ENCODE peak calls at places on chromosomes 4 and X, in eight cellular contexts. I, K, V, L, Q, A, T and P are unnamed samples.

GRCh38 chrX:133660356-133660755 is 245.1 kb upstream of the GPC4 start:
- DNase-seq in I (no peak), K (peak; percentile 93), V (peak; percentile 58), L (no peak), Q (peak; percentile 87), A (peak; percentile 48), T (no peak), P (no peak)

GRCh38 chr4:132592340-132592739 is 556.8 kb upstream of the PCDH10 start:
- DNase-seq in I (no peak), K (no peak), V (no peak), L (no peak), Q (no peak), A (no peak), T (no peak), P (no peak)

GRCh38 chr4:16157609-16158503 is 68.4 kb downstream of the TAPT1 start:
- DNase-seq in I (peak; percentile 82), K (no peak), V (no peak), L (no peak), Q (no peak), A (no peak), T (no peak), P (no peak)

GRCh38 chr4:29002151-29002550 is 1718.0 kb upstream of the PCDH7 start:
- DNase-seq in I (peak; percentile 79), K (no peak), V (no peak), L (no peak), Q (no peak), A (no peak), T (no peak), P (no peak)

GRCh38 chrX:40508560-40508959 is 72.2 kb upstream of the ATP6AP2 start:
- DNase-seq in I (no peak), K (no peak), V (no peak), L (no peak), Q (no peak), A (no peak), T (no peak), P (no peak)

GRCh38 chr4:144594471-144594986 is 51.4 kb upstream of the HHIP start:
- DNase-seq in I (no peak), K (peak; percentile 23), V (no peak), L (no peak), Q (peak; percentile 29), A (peak; percentile 25), T (no peak), P (no peak)

GRCh38 chr4:94412019-94413017 is 39.4 kb upstream of the PDLIM5 start:
- DNase-seq in I (no peak), K (peak; percentile 92), V (peak; percentile 20), L (peak; percentile 6), Q (peak; percentile 85), A (peak; percentile 79), T (no peak), P (no peak)

GRCh38 chrX:145405012-145405411 is 157.7 kb downstream of the SPANXN1 start:
- DNase-seq in I (peak; percentile 38), K (peak; percentile 33), V (no peak), L (peak; percentile 21), Q (peak; percentile 62), A (peak; percentile 15), T (peak; percentile 14), P (peak; percentile 5)

GRCh38 chrX:48683411-48683982 is at the start of gene WAS:
- DNase-seq in I (no peak), K (no peak), V (no peak), L (no peak), Q (no peak), A (no peak), T (peak; percentile 81), P (peak; percentile 78)

GRCh38 chr4:158162637-158163036 is 10.2 kb downstream of the GASK1B start:
- DNase-seq in I (no peak), K (peak; percentile 36), V (no peak), L (peak; percentile 14), Q (no peak), A (peak; percentile 20), T (no peak), P (no peak)

GRCh38 chrX:53678667-53679066 is 7.9 kb downstream of the HUWE1 start:
- DNase-seq in I (peak; percentile 12), K (peak; percentile 30), V (no peak), L (no peak), Q (peak; percentile 29), A (no peak), T (peak; percentile 11), P (no peak)

GRCh38 chrX:19182785-19183184 is 60.5 kb upstream of the ADGRG2 start:
- DNase-seq in I (no peak), K (no peak), V (no peak), L (no peak), Q (no peak), A (no peak), T (no peak), P (no peak)

GRCh38 chrX:122703762-122704161 is 480.3 kb upstream of the GRIA3 start:
- DNase-seq in I (peak; percentile 15), K (peak; percentile 29), V (no peak), L (no peak), Q (no peak), A (no peak), T (no peak), P (no peak)

GRCh38 chr4:177339794-177340374 is 30.2 kb downstream of the NEIL3 start:
- DNase-seq in I (no peak), K (peak; percentile 59), V (no peak), L (no peak), Q (peak; percentile 31), A (peak; percentile 51), T (peak; percentile 43), P (peak; percentile 29)

GRCh38 chr4:110610940-110611785 is 11.7 kb downstream of the PITX2 start:
- DNase-seq in I (no peak), K (no peak), V (no peak), L (no peak), Q (no peak), A (no peak), T (no peak), P (no peak)

GRCh38 chr4:142778430-142778829 is 67.7 kb downstream of the INPP4B start:
- DNase-seq in I (no peak), K (peak; percentile 62), V (no peak), L (no peak), Q (no peak), A (peak; percentile 74), T (no peak), P (no peak)

GRCh38 chr4:107734120-107734519 is 14.1 kb upstream of the PAPSS1 start:
- DNase-seq in I (peak; percentile 74), K (peak; percentile 17), V (no peak), L (peak; percentile 11), Q (peak; percentile 33), A (no peak), T (peak; percentile 12), P (no peak)

DNA sequence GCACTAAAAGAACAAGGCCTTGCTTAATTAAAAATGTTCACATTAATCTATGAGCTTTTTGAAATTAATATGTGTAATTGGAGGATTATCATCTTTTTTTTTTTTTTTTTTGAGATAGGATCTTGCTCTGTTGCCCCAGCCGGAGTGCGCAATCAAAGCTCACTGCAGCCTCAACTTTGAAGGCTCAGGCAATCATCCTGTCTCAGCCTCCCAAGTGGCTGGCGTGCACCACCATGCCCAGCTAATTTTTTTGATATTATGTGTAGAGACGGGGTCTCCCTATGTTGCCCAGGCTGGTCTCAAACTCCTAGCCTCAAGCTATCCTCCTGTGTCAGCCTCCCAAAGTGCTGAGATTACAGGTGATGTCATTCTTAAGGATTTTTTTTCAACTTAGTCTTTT is 20.0 kb downstream of the PRPS1 start:
- DNase-seq in I (no peak), K (no peak), V (no peak), L (no peak), Q (no peak), A (no peak), T (no peak), P (no peak)
- TF ChIP-seq CTCF in I (no peak), K (no peak), V (no peak), L (no peak), Q (no peak), A (no peak), T (no peak), P (no peak)

GRCh38 chr4:180455226-180455625 is 1788.0 kb upstream of the TENM3 start:
- DNase-seq in I (no peak), K (no peak), V (no peak), L (no peak), Q (peak; percentile 18), A (no peak), T (no peak), P (no peak)

GRCh38 chr4:180449395-180449956 is 1793.7 kb upstream of the TENM3 start:
- DNase-seq in I (peak; percentile 71), K (no peak), V (peak; percentile 25), L (peak; percentile 53), Q (peak; percentile 57), A (peak; percentile 21), T (peak; percentile 64), P (peak; percentile 18)
- TF ChIP-seq CTCF in I (peak; percentile 72), K (peak; percentile 22), V (peak; percentile 48), L (peak; percentile 33), Q (peak; percentile 60), A (peak; percentile 26), T (peak; percentile 68), P (peak; percentile 40)

GRCh38 chr4:96009720-96010119 is 169.8 kb downstream of the PDHA2 start:
- DNase-seq in I (no peak), K (peak; percentile 54), V (no peak), L (no peak), Q (peak; percentile 59), A (no peak), T (no peak), P (no peak)
- TF ChIP-seq CTCF in I (no peak), K (no peak), V (no peak), L (no peak), Q (no peak), A (no peak), T (no peak), P (no peak)

GRCh38 chr4:160811956-160812355 is 1351.8 kb downstream of the FSTL5 start:
- DNase-seq in I (no peak), K (no peak), V (no peak), L (no peak), Q (no peak), A (no peak), T (no peak), P (no peak)
- TF ChIP-seq CTCF in I (no peak), K (no peak), V (no peak), L (no peak), Q (no peak), A (no peak), T (no peak), P (no peak)

GRCh38 chrX:140123446-140123845 is 158.1 kb upstream of the CXorf66 start:
- DNase-seq in I (peak; percentile 17), K (no peak), V (no peak), L (peak; percentile 6), Q (peak; percentile 6), A (no peak), T (no peak), P (no peak)
- TF ChIP-seq CTCF in I (peak; percentile 52), K (no peak), V (peak; percentile 18), L (no peak), Q (peak; percentile 52), A (peak; percentile 23), T (peak; percentile 9), P (no peak)